ENCODE peak calls at places on chromosomes 6 and 20, in nine cellular contexts. K, B, L, U, Y, W, M, P and O are unnamed samples.

GRCh38 chr6:16999486-17000436 is 102.1 kb upstream of the STMND1 start:
- DNase-seq in K (no peak), Y (peak; percentile 65), B (no peak), L (no peak), P (no peak), W (no peak), M (no peak), U (no peak), O (no peak)

GRCh38 chr6:158780963-158781691 is 38.0 kb downstream of the EZR start:
- DNase-seq in P (peak; percentile 73), Y (no peak), K (no peak), L (no peak), M (no peak), W (no peak), U (no peak), B (no peak), O (no peak)

GRCh38 chr6:113858067-113858604 is 991 bp downstream of the MARCKS start:
- DNase-seq in M (peak; percentile 54), U (no peak), K (peak; percentile 57), W (peak; percentile 68), Y (no peak), B (no peak), L (peak; percentile 68), P (peak; percentile 63), O (peak; percentile 13)

GRCh38 chr6:135817035-135817434 is 34.5 kb upstream of the PDE7B start:
- DNase-seq in W (no peak), U (no peak), B (no peak), P (no peak), Y (no peak), K (no peak), L (no peak), M (no peak), O (no peak)

GRCh38 chr6:161651949-161652348 is 378.1 kb upstream of the AGPAT4 start:
- DNase-seq in Y (no peak), U (no peak), K (no peak), L (no peak), W (no peak), B (no peak), P (no peak), M (no peak), O (no peak)

GRCh38 chr6:92777146-92777740 is 642.1 kb downstream of the EPHA7 start:
- DNase-seq in Y (no peak), U (no peak), P (no peak), M (no peak), K (no peak), W (peak; percentile 4), L (peak; percentile 82), B (no peak), O (no peak)

GRCh38 chr6:15398657-15399287 is 152.9 kb downstream of the JARID2 start:
- DNase-seq in L (no peak), M (no peak), Y (no peak), B (no peak), U (no peak), P (no peak), K (no peak), W (no peak), O (no peak)

GRCh38 chr6:17156112-17156921 is 54.5 kb downstream of the STMND1 start:
- DNase-seq in B (peak; percentile 40), P (no peak), K (no peak), M (peak; percentile 79), W (peak; percentile 46), L (peak; percentile 85), Y (peak; percentile 69), U (peak; percentile 10), O (peak; percentile 25)

GRCh38 chr6:91926827-91927226 is 1340.0 kb upstream of the MAP3K7 start:
- DNase-seq in U (no peak), P (no peak), Y (no peak), L (no peak), W (no peak), B (no peak), K (no peak), M (no peak), O (no peak)

GRCh38 chr6:113856011-113856551 is 1.1 kb upstream of the MARCKS start:
- DNase-seq in K (no peak), M (no peak), U (no peak), L (peak; percentile 44), P (no peak), Y (no peak), W (peak; percentile 22), B (no peak), O (no peak)

GRCh38 chr6:4885534-4885933 is 109.3 kb downstream of the CDYL start:
- DNase-seq in W (no peak), U (no peak), M (no peak), K (no peak), Y (no peak), L (no peak), P (no peak), B (no peak), O (no peak)

GRCh38 chr6:39530201-39530759 is 194.9 kb downstream of the KIF6 start:
- DNase-seq in W (no peak), L (no peak), U (no peak), K (no peak), B (no peak), Y (no peak), M (peak; percentile 36), P (no peak), O (no peak)

GRCh38 chr6:77180367-77180766 is 282.9 kb downstream of the HTR1B start:
- DNase-seq in W (no peak), B (no peak), P (no peak), M (no peak), K (no peak), L (no peak), U (no peak), Y (no peak), O (no peak)

GRCh38 chr6:123380257-123380656 is 256.5 kb downstream of the TRDN start:
- DNase-seq in K (no peak), Y (no peak), L (peak; percentile 68), W (peak; percentile 4), P (no peak), U (no peak), M (no peak), B (no peak), O (no peak)

GRCh38 chr20:21182832-21183563 is 57.1 kb downstream of the KIZ start:
- DNase-seq in K (no peak), U (no peak), Y (peak; percentile 48), B (no peak), P (no peak), M (peak; percentile 65), W (no peak), L (no peak), O (no peak)

GRCh38 chr6:89311853-89312531 is 3.1 kb downstream of the GABRR2 start:
- DNase-seq in Y (no peak), B (no peak), W (peak; percentile 78), P (no peak), K (peak; percentile 68), M (peak; percentile 54), L (peak; percentile 88), U (no peak), O (no peak)

GRCh38 chr20:45400346-45401031 is 7.6 kb upstream of the DBNDD2 start:
- DNase-seq in K (no peak), U (no peak), W (no peak), B (no peak), M (no peak), Y (no peak), L (no peak), P (no peak), O (no peak)

GRCh38 chr6:22888147-22888831 is 318.9 kb downstream of the HDGFL1 start:
- DNase-seq in W (no peak), M (no peak), U (no peak), K (no peak), P (no peak), B (no peak), L (no peak), Y (no peak), O (no peak)

GRCh38 chr20:9903048-9903651 is 64.3 kb upstream of the PAK5 start:
- DNase-seq in K (no peak), B (no peak), U (no peak), P (no peak), M (no peak), Y (no peak), L (peak; percentile 83), W (peak; percentile 4), O (no peak)

DNA sequence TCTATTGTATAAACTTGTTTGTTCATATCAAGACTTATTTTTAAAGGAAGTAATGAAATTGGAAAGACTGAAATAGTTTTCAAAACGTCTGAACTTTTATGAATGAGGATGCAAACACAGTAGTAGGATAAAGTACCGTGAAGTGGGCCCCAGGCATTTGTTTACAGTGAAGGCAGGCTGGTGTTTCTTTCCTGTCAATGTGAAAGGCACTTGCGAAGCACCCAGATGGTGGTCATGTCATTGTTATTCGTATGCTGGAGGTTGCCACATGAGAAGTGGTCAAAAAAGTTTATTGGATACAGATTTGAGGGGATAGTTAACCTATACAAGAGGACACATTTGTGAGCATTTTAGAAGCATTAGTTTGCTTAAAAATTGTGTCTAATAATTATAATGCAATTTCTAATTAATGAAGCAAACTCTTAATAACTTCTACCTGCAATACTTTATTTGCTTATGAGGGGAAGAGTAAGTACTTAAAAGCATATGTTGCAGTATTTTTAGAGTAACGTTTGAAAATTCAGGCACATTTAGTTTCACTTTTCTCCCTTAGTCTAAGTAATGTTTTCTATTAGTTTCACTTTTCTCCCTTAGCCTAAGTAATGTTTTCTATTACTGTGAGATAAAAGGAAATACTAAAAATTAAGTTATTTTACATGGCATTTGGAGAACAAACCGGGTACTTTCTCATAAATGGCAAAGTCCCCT is 120.8 kb upstream of the CLDN20 start:
- DNase-seq in W (peak; percentile 66), L (peak; percentile 53), M (no peak), B (no peak), U (no peak), Y (no peak), P (no peak), K (no peak), O (no peak)
- H3K4me3 ChIP-seq in W (no peak overlapping the region), L (peak overlapping the region; percentile 4), M (peak overlapping the region; percentile 9), B (peak overlapping the region; percentile 44), U (peak overlapping the region; percentile 20), Y (peak overlapping the region; percentile 23), P (peak overlapping the region; percentile 11), K (peak overlapping the region; percentile 33), O (no peak overlapping the region)

DNA sequence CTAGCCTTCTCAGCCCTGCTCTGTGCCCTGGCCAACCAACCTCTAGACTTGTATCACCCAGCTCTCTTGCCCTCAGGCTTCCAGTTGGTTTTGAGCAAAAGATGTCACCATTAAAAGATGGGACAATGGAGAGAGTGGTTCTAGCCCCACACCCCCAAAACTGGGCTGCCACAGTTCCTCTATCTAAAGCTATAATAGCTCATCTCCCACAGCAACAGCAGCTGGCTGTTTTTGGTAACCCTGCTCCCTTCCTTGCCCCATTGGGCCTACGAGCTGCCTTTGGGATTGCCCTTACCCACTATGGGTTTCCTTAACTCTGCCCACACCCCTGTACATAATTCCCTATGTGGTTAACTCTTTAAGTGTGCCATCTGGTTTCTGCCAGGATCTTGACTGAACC is 7.6 kb upstream of the SRSF3 start:
- DNase-seq in P (no peak), K (no peak), U (no peak), L (no peak), Y (no peak), W (no peak), M (no peak), B (no peak), O (no peak)
- H3K4me3 ChIP-seq in P (no peak overlapping the region), K (no peak overlapping the region), U (no peak overlapping the region), L (no peak overlapping the region), Y (no peak overlapping the region), W (no peak overlapping the region), M (no peak overlapping the region), B (no peak overlapping the region), O (no peak overlapping the region)

GRCh38 chr6:47310131-47310480 is 401 bp upstream of the TNFRSF21 start:
- DNase-seq in L (no peak), W (no peak), K (no peak), P (no peak), M (no peak), U (no peak), B (no peak), Y (no peak), O (no peak)
- H3K4me3 ChIP-seq in L (peak overlapping the region; percentile 91), W (no peak overlapping the region), K (peak overlapping the region; percentile 86), P (no peak overlapping the region), M (no peak overlapping the region), U (no peak overlapping the region), B (no peak overlapping the region), Y (no peak overlapping the region), O (peak overlapping the region; percentile 74)

GRCh38 chr20:47406849-47407682 is 50.6 kb upstream of the ZMYND8 start:
- DNase-seq in L (no peak), M (no peak), U (no peak), W (no peak), P (no peak), K (no peak), Y (no peak), B (no peak), O (no peak)
- H3K4me3 ChIP-seq in L (no peak overlapping the region), M (no peak overlapping the region), U (no peak overlapping the region), W (no peak overlapping the region), P (no peak overlapping the region), K (no peak overlapping the region), Y (no peak overlapping the region), B (no peak overlapping the region), O (no peak overlapping the region)